ENCODE peak calls at places on chromosome 2, in nine cellular contexts. T is lower leg skin, Y is body of pancreas, G is suprapubic skin, W is A549, U is HCT116, I is endothelial cell of umbilical vein, P is gastrocnemius medialis, Q is uterus. V is an unnamed sample.

GRCh38 chr2:241560883-241561474 is 2.4 kb downstream of the BOK start:
- DNase-seq in I (peak), Y (peak), W (no peak), T (no peak), U (no peak), P (no peak), G (no peak), Q (no peak), V (no peak)

GRCh38 chr2:236824836-236825235 is 255.2 kb downstream of the ACKR3 start:
- DNase-seq in P (peak), Q (no peak), G (no peak), I (peak), Y (peak), W (no peak), U (no peak), T (no peak), V (no peak)

GRCh38 chr2:135490381-135490780 is 40.6 kb downstream of the ZRANB3 start:
- DNase-seq in U (no peak), T (no peak), W (no peak), Q (no peak), P (no peak), G (no peak), Y (no peak), I (no peak), V (no peak)

GRCh38 chr2:122831644-122832043 is 1076.2 kb downstream of the TSN start:
- DNase-seq in W (no peak), P (no peak), Q (no peak), Y (no peak), I (no peak), U (no peak), T (no peak), G (no peak), V (no peak)

GRCh38 chr2:33484042-33484621 is 7.7 kb downstream of the RASGRP3 start:
- DNase-seq in Q (no peak), U (no peak), G (no peak), I (no peak), P (no peak), W (no peak), T (no peak), Y (no peak), V (no peak)

GRCh38 chr2:44548221-44549098 is 186.7 kb downstream of the CAMKMT start:
- DNase-seq in W (no peak), Y (no peak), G (no peak), T (no peak), P (no peak), U (no peak), Q (no peak), I (no peak), V (no peak)

GRCh38 chr2:28134262-28134812 is 243.8 kb downstream of the BABAM2 start:
- DNase-seq in T (peak), Q (peak), G (peak), W (no peak), P (no peak), I (no peak), U (no peak), Y (peak), V (peak)

GRCh38 chr2:221370076-221370941 is 201.8 kb downstream of the EPHA4 start:
- DNase-seq in W (no peak), P (no peak), G (no peak), Q (no peak), I (no peak), U (no peak), Y (no peak), T (no peak), V (no peak)

GRCh38 chr2:146898083-146898482 is 946.7 kb upstream of the ACVR2A start:
- DNase-seq in Y (no peak), G (no peak), I (no peak), P (no peak), Q (no peak), U (no peak), T (no peak), W (no peak), V (no peak)

GRCh38 chr2:27627963-27628766 is 647 bp downstream of the CCDC121 start:
- DNase-seq in U (peak), Y (peak), Q (no peak), W (peak), T (no peak), I (peak), P (no peak), G (peak), V (no peak)

GRCh38 chr2:134097740-134098139 is 156.1 kb upstream of the MGAT5 start:
- DNase-seq in T (no peak), I (no peak), P (no peak), U (no peak), G (no peak), Y (no peak), Q (no peak), W (no peak), V (no peak)

GRCh38 chr2:54558188-54558975 is 102.3 kb downstream of the SPTBN1 start:
- DNase-seq in Q (peak), W (peak), U (peak), Y (peak), I (peak), P (no peak), G (peak), T (no peak), V (peak)
- TF ChIP-seq POLR2A in Q (no peak), W (peak), U (no peak), Y (peak), I (peak), P (no peak), G (no peak), T (no peak), V (no peak)

GRCh38 chr2:218347172-218347571 is 9.5 kb upstream of the CATIP start:
- DNase-seq in I (no peak), W (no peak), G (no peak), U (no peak), T (no peak), P (no peak), Y (no peak), Q (no peak), V (no peak)
- TF ChIP-seq POLR2A in I (no peak), W (no peak), G (no peak), U (no peak), T (no peak), P (no peak), Y (no peak), Q (no peak), V (no peak)

GRCh38 chr2:46327627-46328026 is 30.4 kb downstream of the EPAS1 start:
- DNase-seq in T (no peak), W (no peak), U (no peak), I (no peak), P (no peak), G (no peak), Q (no peak), Y (no peak), V (no peak)
- TF ChIP-seq POLR2A in T (no peak), W (no peak), U (no peak), I (no peak), P (no peak), G (no peak), Q (no peak), Y (no peak), V (no peak)

DNA sequence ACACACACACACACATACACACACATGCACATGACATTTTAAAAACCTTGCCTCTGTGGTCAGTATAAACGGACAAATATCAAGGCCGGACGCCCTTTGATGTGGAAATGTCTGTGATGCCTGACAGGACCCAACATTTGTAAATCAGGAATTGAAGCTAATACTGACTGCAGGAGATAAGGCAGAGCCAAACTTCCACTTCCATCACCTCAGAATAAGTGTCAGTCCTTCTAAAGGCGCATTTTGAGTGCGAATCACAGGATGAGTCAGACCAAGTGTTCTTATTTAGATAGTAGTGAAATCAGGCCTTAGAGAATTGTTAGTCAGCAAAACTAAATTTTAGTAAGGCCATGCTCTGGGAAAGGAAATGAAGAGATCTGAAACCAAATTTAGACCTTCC is 211.7 kb upstream of the LRATD1 start:
- DNase-seq in W (no peak), Y (no peak), U (no peak), I (no peak), P (no peak), T (no peak), G (no peak), Q (no peak), V (no peak)
- TF ChIP-seq POLR2A in W (no peak), Y (no peak), U (no peak), I (no peak), P (no peak), T (no peak), G (no peak), Q (no peak), V (no peak)

GRCh38 chr2:86786001-86786536 is 4.6 kb downstream of the CD8A start:
- DNase-seq in I (no peak), Y (no peak), Q (no peak), G (no peak), U (no peak), T (no peak), P (no peak), W (no peak), V (no peak)
- TF ChIP-seq POLR2A in I (no peak), Y (no peak), Q (no peak), G (no peak), U (no peak), T (no peak), P (no peak), W (no peak), V (no peak)